ENCODE peak calls at places on chromosomes 12 and 14, in four cellular contexts. N, S, Q and G are unnamed samples.

GRCh38 chr14:95739356-95739755 is 25.4 kb upstream of the TCL1A start:
- DNase-seq in N (no peak), S (no peak), Q (no peak), G (no peak)

GRCh38 chr12:122979001-122979907 is 1.2 kb upstream of the ARL6IP4 start:
- DNase-seq in N (no peak), S (no peak), Q (no peak), G (no peak)

GRCh38 chr12:53171725-53172329 is 8.7 kb upstream of the ZNF740 start:
- DNase-seq in N (no peak), S (no peak), Q (no peak), G (peak; percentile 41)

GRCh38 chr14:92900660-92901059 is 22.3 kb upstream of the CHGA start:
- DNase-seq in N (no peak), S (no peak), Q (no peak), G (no peak)

GRCh38 chr12:95960241-95960640 is 17.1 kb downstream of the AMDHD1 start:
- DNase-seq in N (no peak), S (no peak), Q (no peak), G (no peak)

GRCh38 chr12:18706798-18707197 is 31.0 kb downstream of the PLCZ1 start:
- DNase-seq in N (no peak), S (no peak), Q (no peak), G (no peak)

GRCh38 chr12:47155457-47156166 is 75.9 kb upstream of the AMIGO2 start:
- DNase-seq in N (no peak), S (no peak), Q (no peak), G (no peak)

GRCh38 chr12:49089831-49090773 is 4.5 kb downstream of the DHH start:
- DNase-seq in N (peak; percentile 74), S (no peak), Q (no peak), G (no peak)

GRCh38 chr12:78146365-78146772 is 315.7 kb downstream of the NAV3 start:
- DNase-seq in N (peak; percentile 50), S (no peak), Q (no peak), G (no peak)

GRCh38 chr12:131829351-131829794 is 1.2 kb downstream of the MMP17 start:
- DNase-seq in N (peak; percentile 52), S (no peak), Q (no peak), G (peak; percentile 73)

DNA sequence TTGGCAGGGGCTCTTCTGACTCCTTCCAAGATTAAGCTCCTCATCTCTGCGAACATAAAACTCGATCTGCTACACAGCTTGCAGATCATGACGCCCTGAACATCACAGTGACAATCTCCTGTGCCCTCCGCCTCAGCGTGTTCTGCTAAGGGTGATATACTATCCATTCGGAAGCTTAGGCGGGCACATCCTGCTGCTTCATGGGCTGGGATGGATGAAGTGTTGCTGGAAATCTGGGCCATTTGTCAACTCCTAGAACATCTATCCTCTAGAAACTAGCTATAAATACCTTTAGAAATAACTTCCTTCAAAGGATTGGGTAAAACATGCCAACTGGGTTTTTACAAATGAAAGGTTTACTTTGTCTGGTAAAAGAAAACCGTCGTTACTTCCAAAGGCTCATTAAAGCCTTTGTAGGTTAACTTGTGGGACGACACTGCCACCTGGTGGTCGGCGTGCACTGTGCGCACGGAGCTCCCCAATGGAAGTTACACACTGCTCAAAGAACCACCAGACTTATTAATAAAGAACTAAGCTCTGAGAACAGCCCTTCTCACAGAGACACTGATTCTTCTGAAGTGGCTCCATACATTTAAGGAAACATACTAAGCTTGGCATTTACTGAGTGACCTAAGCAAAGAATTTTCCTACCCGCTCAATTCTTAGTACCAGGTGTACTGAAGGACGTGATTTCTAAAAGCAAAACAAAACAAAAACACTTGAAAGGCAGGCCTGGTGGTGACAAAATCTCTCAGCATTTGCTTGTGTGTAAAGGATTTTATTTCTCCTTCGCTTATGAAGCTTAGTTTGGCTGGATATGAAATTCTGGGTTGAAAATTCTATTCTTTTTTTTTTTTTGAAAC is 21.5 kb upstream of the CACNA2D4 start:
- DNase-seq in N (peak; percentile 83), S (peak; percentile 88), Q (no peak), G (no peak)
- H3K4me3 ChIP-seq in N (no peak overlapping the region), S (peak overlapping the region; percentile 6), Q (peak overlapping the region; percentile 43), G (peak overlapping the region; percentile 24)

DNA sequence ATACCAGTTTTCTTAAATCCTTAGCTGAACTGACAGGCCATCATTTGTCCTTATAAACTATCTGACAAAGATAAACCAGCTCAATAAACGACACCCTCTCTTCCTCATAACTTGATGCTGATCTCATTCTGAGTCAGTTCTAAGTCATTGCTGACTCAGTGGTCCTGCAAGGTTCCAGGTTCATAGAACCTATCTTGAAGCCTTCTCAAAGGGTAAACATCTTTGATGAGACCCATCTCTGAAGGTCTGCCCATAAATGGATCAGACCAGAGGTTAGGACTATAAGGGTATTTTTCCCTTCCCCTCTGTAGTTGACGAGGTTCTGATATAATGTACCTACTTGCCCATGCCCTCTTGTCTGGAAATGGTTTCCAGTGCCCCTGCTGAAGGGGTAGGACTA is 11.9 kb downstream of the NAA25 start:
- DNase-seq in N (no peak), S (no peak), Q (no peak), G (no peak)
- H3K27ac ChIP-seq in N (no peak overlapping the region), S (no peak overlapping the region), Q (no peak overlapping the region), G (no peak overlapping the region)

GRCh38 chr14:69246331-69246730 is 13.6 kb upstream of the GALNT16 start:
- DNase-seq in N (peak; percentile 11), S (no peak), Q (no peak), G (no peak)

GRCh38 chr14:69247691-69248440 is 12.1 kb upstream of the GALNT16 start:
- DNase-seq in N (no peak), S (no peak), Q (no peak), G (no peak)

GRCh38 chr14:69244946-69245345 is 15.0 kb upstream of the GALNT16 start:
- DNase-seq in N (no peak), S (no peak), Q (no peak), G (no peak)

GRCh38 chr14:69252851-69253250 is 7.1 kb upstream of the GALNT16 start:
- DNase-seq in N (no peak), S (no peak), Q (no peak), G (no peak)

GRCh38 chr14:69249603-69250002 is 10.4 kb upstream of the GALNT16 start:
- DNase-seq in N (no peak), S (no peak), Q (no peak), G (no peak)
- H3K4me3 ChIP-seq in N (no peak overlapping the region), S (no peak overlapping the region), Q (no peak overlapping the region), G (no peak overlapping the region)

DNA sequence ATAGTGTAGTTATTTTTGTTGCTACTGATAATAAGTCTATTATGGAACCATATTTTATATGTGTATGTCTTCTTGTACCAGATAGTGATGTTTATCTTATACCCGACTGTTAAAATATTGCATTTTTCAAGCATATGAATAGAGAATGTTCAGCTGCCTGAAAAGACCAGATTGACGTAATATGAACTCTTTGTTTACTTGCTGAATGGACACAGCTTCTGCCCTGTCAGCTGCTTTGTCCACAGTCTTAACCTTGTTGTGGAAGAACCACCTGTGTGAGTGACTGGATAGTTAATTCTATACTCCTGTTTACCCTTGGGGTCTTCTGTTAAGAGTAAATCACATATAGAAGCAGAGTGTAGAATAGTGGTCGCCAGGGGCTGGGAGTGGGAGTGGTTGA is 109.3 kb downstream of the LGR5 start:
- DNase-seq in N (no peak), S (no peak), Q (no peak), G (no peak)
- H3K27ac ChIP-seq in N (no peak overlapping the region), S (no peak overlapping the region), Q (no peak overlapping the region), G (no peak overlapping the region)

GRCh38 chr12:119990382-119990874 is 1.4 kb downstream of the BICDL1 start:
- DNase-seq in N (peak; percentile 28), S (no peak), Q (no peak), G (no peak)
- H3K4me3 ChIP-seq in N (peak overlapping the region; percentile 57), S (peak overlapping the region; percentile 47), Q (no peak overlapping the region), G (peak overlapping the region; percentile 75)

GRCh38 chr12:10715491-10715890 is 7.6 kb downstream of the YBX3 start:
- DNase-seq in N (no peak), S (no peak), Q (no peak), G (no peak)

GRCh38 chr12:10718279-10718821 is 4.8 kb downstream of the YBX3 start:
- DNase-seq in N (peak; percentile 47), S (no peak), Q (no peak), G (no peak)

GRCh38 chr12:10716704-10717315 is 6.3 kb downstream of the YBX3 start:
- DNase-seq in N (peak; percentile 8), S (peak; percentile 88), Q (peak; percentile 79), G (peak; percentile 93)

GRCh38 chr12:10717410-10717809 is 5.7 kb downstream of the YBX3 start:
- DNase-seq in N (peak; percentile 28), S (no peak), Q (no peak), G (no peak)

DNA sequence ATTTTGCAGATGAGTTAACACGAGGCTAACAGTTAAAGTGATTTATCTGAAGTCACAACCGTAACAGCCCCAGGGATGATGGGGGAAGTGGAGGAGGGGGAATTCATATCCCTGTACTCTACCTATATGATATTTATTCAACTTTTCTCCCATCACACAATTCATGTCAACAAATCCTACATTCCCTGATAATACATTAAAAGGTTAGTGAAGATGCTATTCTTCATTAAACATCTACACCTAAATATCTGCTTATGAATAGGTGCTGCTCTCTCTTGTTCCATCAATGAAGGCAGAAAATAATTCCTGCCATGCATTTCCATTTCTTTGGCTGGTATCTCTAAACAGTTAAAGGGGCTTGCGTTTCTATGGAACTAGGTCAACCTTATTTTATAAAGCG is 6.8 kb downstream of the YBX3 start:
- DNase-seq in N (no peak), S (no peak), Q (no peak), G (no peak)
- H3K27ac ChIP-seq in N (no peak overlapping the region), S (peak overlapping the region; percentile 100), Q (peak overlapping the region; percentile 64), G (peak overlapping the region; percentile 53)

GRCh38 chr12:110687770-110688169 is 1.1 kb downstream of the HVCN1 start:
- DNase-seq in N (no peak), S (no peak), Q (no peak), G (no peak)
- H3K4me3 ChIP-seq in N (no peak overlapping the region), S (peak overlapping the region; percentile 91), Q (peak overlapping the region; percentile 82), G (peak overlapping the region; percentile 76)

GRCh38 chr12:120089796-120090195 is 26.8 kb downstream of the RAB35 start:
- DNase-seq in N (no peak), S (no peak), Q (no peak), G (no peak)
- H3K27ac ChIP-seq in N (no peak overlapping the region), S (no peak overlapping the region), Q (no peak overlapping the region), G (no peak overlapping the region)